ENCODE peak calls at places on chromosome 2, in four cellular contexts. I is ELR, L is ovary, U is coronary artery. Q is an unnamed sample.
A peak's percentile ranks its signal among the peaks of the same experiment; 100 is the strongest.

GRCh38 chr2:152098798-152099654 is at the start of gene CACNB4:
- DNase-seq in L (no peak), U (no peak), I (peak; percentile 11), Q (peak; percentile 64)

GRCh38 chr2:27977623-27978312 is 87.2 kb downstream of the BABAM2 start:
- DNase-seq in U (no peak), I (peak; percentile 96), L (no peak), Q (no peak)

GRCh38 chr2:186307871-186308270 is 178.2 kb upstream of the ZC3H15 start:
- DNase-seq in U (no peak), I (no peak), L (no peak), Q (no peak)

GRCh38 chr2:110872521-110872920 is 140.1 kb downstream of the ACOXL start:
- DNase-seq in L (no peak), U (no peak), I (no peak), Q (no peak)

GRCh38 chr2:32739679-32740078 is 111.8 kb downstream of the TTC27 start:
- DNase-seq in L (no peak), U (no peak), I (no peak), Q (no peak)

GRCh38 chr2:174635747-174636399 is 38.3 kb upstream of the WIPF1 start:
- DNase-seq in L (no peak), U (no peak), I (no peak), Q (no peak)

GRCh38 chr2:237702439-237703397 is 75.3 kb downstream of the LRRFIP1 start:
- DNase-seq in U (no peak), I (peak; percentile 80), L (peak; percentile 80), Q (peak; percentile 86)

GRCh38 chr2:102657770-102658169 is 38.4 kb downstream of the SLC9A2 start:
- DNase-seq in U (no peak), L (no peak), I (no peak), Q (no peak)